ENCODE peak calls at places on chromosomes 4 and X, in nine cellular contexts. D is A549, Q is activated B cell treated with CpG ODN at 0.5 μM for 24 hours, V is lower leg skin, Y is heart left ventricle, L is adrenal gland, U is upper lobe of left lung, J is GM12865, B is cardiac fibroblast. S is an unnamed sample.

GRCh38 chr4:177484613-177485021 is 42.4 kb upstream of the AGA start:
- DNase-seq in D (no peak), Q (no peak), V (no peak), Y (no peak), L (no peak), U (no peak), J (no peak), B (peak), S (peak)

GRCh38 chr4:93775551-93775950 is 53.0 kb upstream of the ATOH1 start:
- DNase-seq in D (no peak), Q (no peak), V (no peak), Y (no peak), L (no peak), U (no peak), J (no peak), B (no peak), S (no peak)

GRCh38 chrX:54820737-54821136 is 13.2 kb downstream of the MAGED2 start:
- DNase-seq in D (no peak), Q (no peak), V (no peak), Y (no peak), L (no peak), U (no peak), J (no peak), B (no peak), S (no peak)

GRCh38 chr4:93828830-93829530 is 427 bp downstream of the ATOH1 start:
- DNase-seq in D (no peak), Q (no peak), V (no peak), Y (peak), L (peak), U (no peak), J (no peak), B (no peak), S (peak)

GRCh38 chr4:109873791-109874514 is 26.0 kb downstream of the LRIT3 start:
- DNase-seq in D (no peak), Q (no peak), V (no peak), Y (no peak), L (no peak), U (no peak), J (no peak), B (no peak), S (no peak)

GRCh38 chr4:60724623-60725022 is 475.5 kb upstream of the ADGRL3 start:
- DNase-seq in D (no peak), Q (no peak), V (no peak), Y (peak), L (peak), U (no peak), J (no peak), B (peak), S (no peak)

GRCh38 chr4:40395908-40396806 is 61.0 kb downstream of the CHRNA9 start:
- DNase-seq in D (no peak), Q (no peak), V (peak), Y (peak), L (peak), U (peak), J (no peak), B (peak), S (peak)

GRCh38 chr4:54837576-54838140 is 179.9 kb downstream of the KIT start:
- DNase-seq in D (no peak), Q (no peak), V (no peak), Y (no peak), L (no peak), U (no peak), J (no peak), B (no peak), S (no peak)

GRCh38 chr4:2741626-2742025 is 14.5 kb downstream of the TNIP2 start:
- DNase-seq in D (no peak), Q (no peak), V (no peak), Y (peak), L (no peak), U (no peak), J (no peak), B (no peak), S (no peak)

GRCh38 chr4:41757521-41758156 is 9.1 kb upstream of the PHOX2B start:
- DNase-seq in D (no peak), Q (no peak), V (no peak), Y (no peak), L (no peak), U (no peak), J (no peak), B (no peak), S (peak)

GRCh38 chrX:48045410-48046311 is 25.8 kb downstream of the ZNF630 start:
- DNase-seq in D (no peak), Q (no peak), V (no peak), Y (peak), L (peak), U (no peak), J (no peak), B (peak), S (no peak)

GRCh38 chr4:161792991-161793390 is 370.8 kb downstream of the FSTL5 start:
- DNase-seq in D (no peak), Q (no peak), V (no peak), Y (no peak), L (no peak), U (no peak), J (no peak), B (no peak), S (no peak)

GRCh38 chr4:113561092-113561491 is 200.4 kb downstream of the CAMK2D start:
- DNase-seq in D (no peak), Q (no peak), V (no peak), Y (no peak), L (no peak), U (no peak), J (no peak), B (no peak), S (no peak)

GRCh38 chrX:78708171-78708570 is 39.3 kb upstream of the LPAR4 start:
- DNase-seq in D (peak), Q (no peak), V (no peak), Y (no peak), L (no peak), U (no peak), J (peak), B (peak), S (peak)

GRCh38 chr4:123952530-123953274 is 556.1 kb downstream of the SPRY1 start:
- DNase-seq in D (no peak), Q (no peak), V (no peak), Y (no peak), L (no peak), U (no peak), J (no peak), B (peak), S (no peak)

GRCh38 chr4:114677346-114677979 is 78.9 kb downstream of the UGT8 start:
- DNase-seq in D (no peak), Q (no peak), V (no peak), Y (no peak), L (no peak), U (no peak), J (no peak), B (no peak), S (no peak)

GRCh38 chr4:47011189-47011518 is 17.8 kb upstream of the GABRA4 start:
- DNase-seq in D (no peak), Q (no peak), V (no peak), Y (no peak), L (no peak), U (no peak), J (no peak), B (no peak), S (no peak)

GRCh38 chrX:42869659-42870476 is 91.9 kb upstream of the PPP1R2C start:
- DNase-seq in D (no peak), Q (no peak), V (no peak), Y (no peak), L (no peak), U (no peak), J (peak), B (no peak), S (no peak)

GRCh38 chrX:57951666-57952319 is 41.5 kb upstream of the ZXDA start:
- DNase-seq in D (no peak), Q (no peak), V (peak), Y (peak), L (peak), U (no peak), J (peak), B (no peak), S (no peak)

GRCh38 chrX:132730266-132730665 is 228.2 kb downstream of the HS6ST2 start:
- DNase-seq in D (no peak), Q (no peak), V (no peak), Y (no peak), L (no peak), U (no peak), J (no peak), B (no peak), S (no peak)

GRCh38 chr4:127846061-127846460 is 34.6 kb upstream of the PLK4 start:
- DNase-seq in D (no peak), Q (no peak), V (no peak), Y (no peak), L (no peak), U (no peak), J (no peak), B (no peak), S (no peak)

GRCh38 chr4:3418029-3418762 is 23.6 kb upstream of the HGFAC start:
- DNase-seq in D (no peak), Q (no peak), V (no peak), Y (no peak), L (no peak), U (no peak), J (no peak), B (no peak), S (no peak)

GRCh38 chr4:168612435-168613139 is 115.7 kb downstream of the PALLD start:
- DNase-seq in D (no peak), Q (no peak), V (no peak), Y (no peak), L (no peak), U (no peak), J (no peak), B (peak), S (no peak)

GRCh38 chr4:20203508-20203907 is 48.2 kb upstream of the SLIT2 start:
- DNase-seq in D (no peak), Q (no peak), V (peak), Y (no peak), L (no peak), U (no peak), J (no peak), B (peak), S (no peak)

GRCh38 chrX:149837639-149838038 is 43.3 kb upstream of the MAGEA8 start:
- DNase-seq in D (no peak), Q (no peak), V (no peak), Y (no peak), L (no peak), U (no peak), J (peak), B (no peak), S (no peak)
- TF ChIP-seq CTCF in D (no peak), Q (no peak), V (no peak), Y (no peak), L (no peak), U (no peak), J (no peak), B (no peak), S (no peak)

GRCh38 chr4:101678180-101678579 is 112.3 kb upstream of the BANK1 start:
- DNase-seq in D (no peak), Q (no peak), V (no peak), Y (no peak), L (no peak), U (no peak), J (no peak), B (no peak), S (no peak)

GRCh38 chr4:101685126-101685525 is 105.4 kb upstream of the BANK1 start:
- DNase-seq in D (no peak), Q (no peak), V (no peak), Y (no peak), L (no peak), U (no peak), J (no peak), B (no peak), S (no peak)

GRCh38 chr4:101682946-101683345 is 107.6 kb upstream of the BANK1 start:
- DNase-seq in D (no peak), Q (no peak), V (no peak), Y (no peak), L (no peak), U (no peak), J (no peak), B (no peak), S (no peak)
- TF ChIP-seq CTCF in D (no peak), Q (no peak), V (no peak), Y (no peak), L (no peak), U (no peak), J (no peak), B (no peak), S (no peak)

GRCh38 chrX:30196322-30196721 is 19.0 kb upstream of the MAGEB2 start:
- DNase-seq in D (peak), Q (no peak), V (no peak), Y (no peak), L (no peak), U (no peak), J (peak), B (peak), S (no peak)
- TF ChIP-seq CTCF in D (peak), Q (no peak), V (no peak), Y (no peak), L (no peak), U (no peak), J (no peak), B (no peak), S (no peak)

GRCh38 chrX:107775734-107776511 is at the start of gene TSC22D3:
- DNase-seq in D (peak), Q (peak), V (peak), Y (peak), L (peak), U (peak), J (peak), B (peak), S (peak)
- TF ChIP-seq CTCF in D (no peak), Q (no peak), V (no peak), Y (peak), L (no peak), U (no peak), J (no peak), B (peak), S (no peak)

GRCh38 chr4:137070614-137071013 is 461.7 kb downstream of the PCDH18 start:
- DNase-seq in D (no peak), Q (no peak), V (no peak), Y (no peak), L (no peak), U (no peak), J (no peak), B (no peak), S (no peak)
- TF ChIP-seq CTCF in D (no peak), Q (no peak), V (no peak), Y (no peak), L (no peak), U (no peak), J (no peak), B (no peak), S (no peak)

S was measured in Calu3.